ENCODE peak calls at places on chromosomes 7 and 10, in four cellular contexts. One of them, this sample, is unnamed.

GRCh38 chr10:60495357-60495756 is 105.7 kb upstream of the ANK3 start:
- DNase-seq in choroid plexus epithelial cell: peak
- DNase-seq in neural crest cell: no peak
- DNase-seq in H7: no peak
- DNase-seq in this sample: peak

GRCh38 chr10:93999401-93999851 is 5.7 kb downstream of the PLCE1 start:
- DNase-seq in choroid plexus epithelial cell: peak
- DNase-seq in neural crest cell: no peak
- DNase-seq in H7: peak
- DNase-seq in this sample: peak

GRCh38 chr10:95389982-95390381 is 99.2 kb upstream of the PDLIM1 start:
- DNase-seq in choroid plexus epithelial cell: no peak
- DNase-seq in neural crest cell: no peak
- DNase-seq in H7: no peak
- DNase-seq in this sample: no peak

GRCh38 chr7:51182767-51183166 is 133.8 kb downstream of the COBL start:
- DNase-seq in choroid plexus epithelial cell: no peak
- DNase-seq in neural crest cell: no peak
- DNase-seq in H7: no peak
- DNase-seq in this sample: no peak

GRCh38 chr10:21510218-21511070 is 15.0 kb downstream of the SKIDA1 start:
- DNase-seq in choroid plexus epithelial cell: peak
- DNase-seq in neural crest cell: no peak
- DNase-seq in H7: peak
- DNase-seq in this sample: peak

GRCh38 chr10:131885391-131886165 is 15.2 kb upstream of the PPP2R2D start:
- DNase-seq in choroid plexus epithelial cell: peak
- DNase-seq in neural crest cell: peak
- DNase-seq in H7: peak
- DNase-seq in this sample: peak

GRCh38 chr7:86949052-86949778 is 110.2 kb downstream of the ELAPOR2 start:
- DNase-seq in choroid plexus epithelial cell: no peak
- DNase-seq in neural crest cell: no peak
- DNase-seq in H7: peak
- DNase-seq in this sample: no peak

GRCh38 chr10:97012470-97012869 is 173.3 kb downstream of the SLIT1 start:
- DNase-seq in choroid plexus epithelial cell: no peak
- DNase-seq in neural crest cell: no peak
- DNase-seq in H7: peak
- DNase-seq in this sample: no peak

GRCh38 chr10:4780782-4781181 is 45.2 kb upstream of the AKR1E2 start:
- DNase-seq in choroid plexus epithelial cell: peak
- DNase-seq in neural crest cell: no peak
- DNase-seq in H7: no peak
- DNase-seq in this sample: peak

GRCh38 chr7:34739651-34740300 is 81.8 kb downstream of the NPSR1 start:
- DNase-seq in choroid plexus epithelial cell: no peak
- DNase-seq in neural crest cell: no peak
- DNase-seq in H7: no peak
- DNase-seq in this sample: no peak

GRCh38 chr7:137086896-137087295 is 218.4 kb downstream of the CHRM2 start:
- DNase-seq in choroid plexus epithelial cell: no peak
- DNase-seq in neural crest cell: no peak
- DNase-seq in H7: no peak
- DNase-seq in this sample: no peak

GRCh38 chr10:91251430-91252056 is 31.1 kb downstream of the PCGF5 start:
- DNase-seq in choroid plexus epithelial cell: peak
- DNase-seq in neural crest cell: peak
- DNase-seq in H7: peak
- DNase-seq in this sample: peak

GRCh38 chr10:127922675-127923366 is 15.9 kb downstream of the PTPRE start:
- DNase-seq in choroid plexus epithelial cell: peak
- DNase-seq in neural crest cell: no peak
- DNase-seq in H7: no peak
- DNase-seq in this sample: peak

This sample was measured in astrocyte of the spinal cord.